ENCODE peak calls at places on chromosome 7, in ten cellular contexts. J, M, C, O, W, S, U, T, D and N are unnamed samples.

GRCh38 chr7:77199008-77199966 is at the start of gene FGL2:
- DNase-seq in O (peak), D (peak), S (peak), C (no peak), W (peak), U (peak), M (peak), T (peak), J (no peak), N (peak)

GRCh38 chr7:105846404-105846803 is 30.0 kb downstream of the ATXN7L1 start:
- DNase-seq in D (no peak), O (no peak), W (no peak), J (no peak), S (no peak), U (no peak), C (no peak), T (no peak), M (no peak), N (no peak)

GRCh38 chr7:2402687-2403013 is 761 bp upstream of the CHST12 start:
- DNase-seq in J (no peak), M (no peak), C (no peak), W (no peak), O (no peak), U (no peak), S (no peak), T (no peak), D (no peak), N (no peak)

GRCh38 chr7:101911800-101912705 is 94.6 kb downstream of the CUX1 start:
- DNase-seq in W (no peak), T (peak), S (peak), J (no peak), O (no peak), C (no peak), D (no peak), M (peak), U (no peak), N (peak)

GRCh38 chr7:3277604-3278572 is 23.2 kb upstream of the SDK1 start:
- DNase-seq in W (peak), U (no peak), D (no peak), C (no peak), S (no peak), O (no peak), M (no peak), T (no peak), J (no peak), N (no peak)

GRCh38 chr7:51314726-51315125 is 1.9 kb downstream of the COBL start:
- DNase-seq in D (no peak), M (no peak), U (no peak), W (no peak), S (no peak), C (no peak), T (no peak), O (peak), J (no peak), N (no peak)

GRCh38 chr7:158512042-158512441 is 75.6 kb downstream of the PTPRN2 start:
- DNase-seq in M (no peak), D (no peak), J (no peak), T (no peak), O (no peak), C (no peak), U (no peak), S (no peak), W (no peak), N (no peak)

GRCh38 chr7:91064938-91065337 is 199.3 kb upstream of the FZD1 start:
- DNase-seq in J (no peak), O (no peak), M (no peak), C (no peak), U (no peak), S (peak), W (peak), T (no peak), D (peak), N (no peak)

GRCh38 chr7:85025312-85025756 is 161.5 kb downstream of the SEMA3D start:
- DNase-seq in T (no peak), S (no peak), M (peak), D (no peak), J (no peak), C (no peak), O (peak), W (peak), U (peak), N (peak)

GRCh38 chr7:32952876-32953275 is 4.4 kb upstream of the FKBP9 start:
- DNase-seq in J (no peak), O (no peak), U (no peak), D (no peak), C (no peak), M (no peak), W (no peak), T (no peak), S (no peak), N (no peak)

GRCh38 chr7:137169282-137169698 is 174.2 kb downstream of the PTN start:
- DNase-seq in T (peak), C (no peak), D (peak), W (peak), O (peak), U (no peak), M (peak), J (no peak), S (peak), N (peak)

GRCh38 chr7:7257899-7258692 is 75.8 kb downstream of the C1GALT1 start:
- DNase-seq in M (no peak), D (no peak), T (no peak), S (peak), O (no peak), C (no peak), W (no peak), U (no peak), J (no peak), N (no peak)

GRCh38 chr7:157276731-157277562 is 59.9 kb upstream of the DNAJB6 start:
- DNase-seq in S (peak), U (no peak), D (peak), M (no peak), W (no peak), O (peak), J (no peak), C (no peak), T (no peak), N (no peak)

GRCh38 chr7:91375378-91375777 is 111.1 kb downstream of the FZD1 start:
- DNase-seq in J (no peak), C (no peak), M (no peak), T (no peak), W (no peak), U (no peak), D (no peak), O (no peak), S (no peak), N (no peak)

GRCh38 chr7:1964556-1964912 is 268.2 kb downstream of the MAD1L1 start:
- DNase-seq in C (no peak), D (no peak), W (no peak), T (no peak), U (peak), J (no peak), M (no peak), O (no peak), S (no peak), N (no peak)

GRCh38 chr7:72265071-72265470 is 147.1 kb downstream of the CALN1 start:
- DNase-seq in C (no peak), W (no peak), U (no peak), O (no peak), D (no peak), T (no peak), M (no peak), J (no peak), S (no peak), N (no peak)

GRCh38 chr7:95365151-95365550 is 31.0 kb downstream of the PON3 start:
- DNase-seq in U (no peak), D (peak), W (peak), O (no peak), S (no peak), C (no peak), J (no peak), M (no peak), T (no peak), N (no peak)

GRCh38 chr7:90262438-90262837 is 17.5 kb downstream of the CFAP69 start:
- DNase-seq in T (no peak), C (no peak), O (no peak), J (no peak), W (no peak), U (no peak), M (no peak), D (peak), S (peak), N (no peak)

GRCh38 chr7:137418841-137419240 is 75.3 kb upstream of the PTN start:
- DNase-seq in W (no peak), O (no peak), D (no peak), J (no peak), M (no peak), U (no peak), T (no peak), S (no peak), C (no peak), N (no peak)

GRCh38 chr7:126791306-126791705 is 461.4 kb downstream of the GRM8 start:
- DNase-seq in U (no peak), D (peak), C (no peak), O (no peak), J (no peak), S (no peak), W (peak), M (no peak), T (no peak), N (no peak)

GRCh38 chr7:106774768-106775551 is 90.1 kb upstream of the PIK3CG start:
- DNase-seq in D (peak), C (no peak), T (peak), S (peak), W (peak), J (no peak), M (no peak), O (no peak), U (no peak), N (no peak)

GRCh38 chr7:18792866-18793595 is 297.5 kb downstream of the HDAC9 start:
- DNase-seq in D (no peak), S (peak), J (no peak), U (no peak), W (peak), M (no peak), T (no peak), O (no peak), C (no peak), N (no peak)

GRCh38 chr7:12596225-12596790 is 25.8 kb downstream of the SCIN start:
- DNase-seq in S (no peak), W (no peak), J (no peak), U (no peak), C (no peak), T (no peak), D (no peak), M (no peak), O (no peak), N (no peak)

GRCh38 chr7:140654109-140654387 is 13.4 kb upstream of the DENND2A start:
- DNase-seq in O (no peak), T (no peak), J (no peak), S (no peak), D (no peak), M (no peak), C (no peak), U (no peak), W (no peak), N (no peak)

GRCh38 chr7:140262242-140262903 is 85.6 kb upstream of the KDM7A start:
- DNase-seq in W (no peak), D (no peak), O (no peak), J (no peak), M (no peak), C (no peak), S (no peak), T (no peak), U (no peak), N (no peak)

GRCh38 chr7:93890041-93890463 is 501 bp downstream of the TFPI2 start:
- DNase-seq in C (no peak), J (no peak), O (peak), T (peak), S (peak), U (peak), M (no peak), W (peak), D (peak), N (no peak)

GRCh38 chr7:121076350-121077164 is 88.0 kb downstream of the CPED1 start:
- DNase-seq in W (peak), U (no peak), O (no peak), S (peak), T (no peak), D (peak), J (no peak), M (no peak), C (no peak), N (no peak)

GRCh38 chr7:25712500-25712899 is 439.5 kb upstream of the NFE2L3 start:
- DNase-seq in S (no peak), W (no peak), U (no peak), D (no peak), M (no peak), T (no peak), C (no peak), O (no peak), J (no peak), N (no peak)

GRCh38 chr7:74051629-74052410 is 23.8 kb downstream of the ELN start:
- DNase-seq in C (no peak), T (no peak), U (peak), D (no peak), O (peak), M (peak), S (no peak), J (no peak), W (no peak), N (no peak)

GRCh38 chr7:116616555-116617059 is 55.4 kb upstream of the MET start:
- DNase-seq in O (no peak), D (peak), M (no peak), U (no peak), C (no peak), J (no peak), T (no peak), S (peak), W (peak), N (no peak)

GRCh38 chr7:151011097-151011409 is 13.2 kb downstream of the ATG9B start:
- DNase-seq in S (no peak), C (no peak), M (no peak), T (no peak), U (no peak), D (no peak), W (no peak), O (no peak), J (no peak), N (no peak)

GRCh38 chr7:151012921-151013347 is 11.4 kb downstream of the ATG9B start:
- DNase-seq in U (no peak), T (no peak), C (no peak), M (no peak), D (peak), J (no peak), S (no peak), W (no peak), O (peak), N (no peak)

GRCh38 chr7:151010307-151011096 is 13.8 kb downstream of the ATG9B start:
- DNase-seq in O (no peak), J (no peak), T (no peak), W (no peak), M (no peak), S (peak), D (peak), U (no peak), C (no peak), N (no peak)

GRCh38 chr7:151013356-151013727 is 11.0 kb downstream of the ATG9B start:
- DNase-seq in J (no peak), S (no peak), M (peak), O (no peak), C (no peak), W (no peak), T (no peak), U (no peak), D (no peak), N (no peak)

GRCh38 chr7:151012031-151012692 is 12.1 kb downstream of the ATG9B start:
- DNase-seq in W (no peak), D (no peak), S (peak), T (no peak), O (no peak), J (no peak), M (peak), U (no peak), C (no peak), N (no peak)
- H3K27ac ChIP-seq in W (no peak), D (no peak), S (no peak), T (no peak), O (no peak), J (peak), M (peak), U (no peak), C (peak), N (no peak)

DNA sequence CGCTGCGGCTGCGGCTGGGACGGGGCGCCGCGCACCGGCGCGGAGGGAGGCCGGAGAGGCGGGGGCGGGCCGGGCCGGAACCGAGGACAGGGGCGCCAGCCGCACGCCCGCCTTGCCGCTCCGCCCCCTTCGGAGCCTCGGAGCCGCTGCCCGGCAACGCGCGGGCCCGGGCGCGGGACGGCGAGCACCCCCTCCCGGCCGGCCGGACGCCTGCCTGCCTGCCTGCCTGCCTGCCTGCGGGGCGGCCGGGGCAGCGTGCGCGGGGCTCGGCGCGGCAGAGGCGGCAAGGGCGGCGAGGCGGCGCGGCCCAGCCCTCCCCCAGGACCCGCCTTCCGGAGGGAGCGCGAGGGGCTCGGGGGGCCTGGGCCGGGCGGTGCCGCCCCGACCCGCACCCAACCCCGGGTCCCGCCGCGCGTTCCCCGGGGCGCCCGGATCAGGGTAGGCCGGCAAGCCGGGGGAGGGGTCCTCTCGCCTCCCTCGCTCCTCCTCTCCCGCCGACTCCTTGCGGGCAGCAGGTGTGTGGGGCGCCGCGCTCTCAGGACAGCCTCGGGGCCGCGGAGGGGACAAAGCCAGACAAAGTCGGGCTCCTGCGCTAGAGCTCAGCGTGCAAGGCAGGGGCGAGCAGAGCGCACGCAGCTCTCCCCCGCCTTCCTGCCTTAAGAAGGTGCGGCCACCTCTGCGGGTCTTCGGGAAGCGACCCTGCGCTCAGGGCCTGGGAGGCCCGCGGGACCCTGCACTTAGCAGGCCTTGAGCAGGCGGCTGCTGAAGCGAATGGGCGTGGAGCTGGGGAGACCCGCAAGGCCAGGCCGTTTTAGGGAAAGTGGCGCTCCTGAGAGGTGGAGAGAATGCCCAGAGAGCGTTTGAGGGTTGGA is at the start of gene KIAA1549:
- DNase-seq in C (peak), W (peak), T (peak), S (peak), U (peak), O (peak), J (peak), D (peak), M (peak), N (peak)
- H3K27ac ChIP-seq in C (no peak), W (peak), T (no peak), S (no peak), U (no peak), O (peak), J (peak), D (peak), M (no peak), N (peak)

GRCh38 chr7:5598769-5599371 is 175.2 kb upstream of the TNRC18 start:
- DNase-seq in J (no peak), S (no peak), M (no peak), W (no peak), D (peak), U (no peak), C (no peak), T (no peak), O (no peak), N (no peak)
- H3K27ac ChIP-seq in J (peak), S (peak), M (no peak), W (peak), D (peak), U (no peak), C (no peak), T (no peak), O (no peak), N (peak)

DNA sequence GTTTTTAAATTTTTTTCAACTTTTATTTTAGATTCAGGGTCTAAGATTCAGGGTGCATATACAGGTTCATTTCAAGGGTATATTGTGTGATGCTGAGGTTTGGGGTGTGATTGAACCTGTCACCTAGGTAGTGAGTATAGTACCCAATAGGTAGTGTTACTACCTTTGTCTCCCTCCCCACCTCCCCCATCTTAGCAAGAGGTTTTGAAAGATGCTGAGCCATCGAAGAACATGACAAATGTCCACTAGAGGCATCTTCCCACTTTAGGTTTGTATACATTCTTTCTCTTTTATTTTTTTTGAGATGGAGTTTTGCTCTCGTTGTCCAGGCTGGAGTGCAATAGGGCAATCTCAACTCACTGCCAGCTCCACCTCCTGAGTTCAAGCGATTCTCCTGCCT is 880 bp upstream of the MGAM2 start:
- DNase-seq in C (no peak), M (no peak), T (no peak), J (no peak), O (no peak), D (no peak), U (no peak), S (no peak), W (no peak), N (no peak)
- H3K27ac ChIP-seq in C (no peak), M (no peak), T (no peak), J (no peak), O (no peak), D (no peak), U (no peak), S (no peak), W (no peak), N (no peak)

DNA sequence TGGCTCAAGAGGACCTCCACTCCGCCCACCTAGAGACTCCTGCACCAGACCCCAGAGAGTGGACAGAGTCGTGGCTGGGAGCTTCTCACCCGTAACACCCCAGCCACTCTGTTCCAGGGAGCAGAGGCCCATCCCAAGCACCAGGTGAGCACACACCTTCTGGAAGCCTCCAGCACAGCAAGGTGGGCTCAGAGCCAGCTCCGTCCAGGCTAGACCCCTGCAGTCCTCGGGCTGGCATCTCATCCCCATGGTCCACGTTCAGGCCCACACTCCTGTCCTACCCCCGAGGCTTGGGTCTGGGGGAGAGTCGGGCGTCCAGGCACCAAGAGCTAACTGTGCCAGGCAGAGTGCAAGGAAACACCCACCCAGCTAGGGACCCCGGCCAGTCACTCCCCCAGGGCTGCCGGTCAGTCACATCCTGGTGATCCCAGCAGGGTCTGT is 13.2 kb downstream of the PDGFA start:
- DNase-seq in J (no peak), D (no peak), T (no peak), W (no peak), S (no peak), U (peak), O (peak), C (no peak), M (no peak), N (peak)
- H3K27ac ChIP-seq in J (peak), D (no peak), T (peak), W (no peak), S (no peak), U (no peak), O (no peak), C (no peak), M (no peak), N (no peak)

DNA sequence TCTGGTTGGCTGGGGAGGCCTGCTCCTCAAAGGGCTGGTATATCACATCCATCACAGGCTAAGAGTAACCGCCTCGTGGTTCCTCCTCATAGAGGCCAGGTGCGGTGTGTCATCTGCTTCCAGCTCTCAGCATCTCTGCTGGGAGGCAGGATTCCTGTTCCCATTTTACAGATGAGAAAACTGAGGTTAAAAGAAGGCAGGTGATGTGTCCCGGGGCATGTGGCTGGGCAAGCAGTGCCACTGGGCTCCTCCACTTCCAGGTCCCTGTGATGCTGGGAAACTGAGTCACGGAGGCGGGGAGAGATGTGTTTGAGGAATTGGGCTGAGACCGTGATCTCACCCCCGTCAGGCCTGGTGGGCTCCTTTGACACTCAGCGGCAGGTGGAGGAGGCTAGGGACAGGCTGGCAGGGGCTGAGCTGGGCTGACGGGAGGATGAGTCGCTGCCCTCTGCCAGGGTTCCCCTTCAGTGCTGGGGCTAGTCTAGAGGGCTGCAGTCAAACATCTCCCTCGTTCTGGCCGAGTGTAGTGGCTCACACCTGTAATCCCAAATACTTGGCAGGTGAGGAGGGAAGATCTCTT is 9.4 kb downstream of the ARPC1B start:
- DNase-seq in O (no peak), T (no peak), M (no peak), D (no peak), J (no peak), W (no peak), U (no peak), C (no peak), S (no peak), N (no peak)
- H3K27ac ChIP-seq in O (no peak), T (no peak), M (no peak), D (no peak), J (no peak), W (no peak), U (no peak), C (peak), S (no peak), N (no peak)